ENCODE peak calls at places on chromosome 10, in seven cellular contexts. T, Y, M, K, Q, A and L are unnamed samples.
A peak's percentile ranks its signal among the peaks of the same experiment; 100 is the strongest.

GRCh38 chr10:28807760-28808613 is 130.7 kb downstream of the BAMBI start:
- DNase-seq in T (no peak), Y (no peak), M (no peak), K (no peak), Q (peak; percentile 32), A (no peak), L (peak; percentile 25)

GRCh38 chr10:49139000-49139865 is 5.4 kb upstream of the FAM170B start:
- DNase-seq in T (no peak), Y (no peak), M (no peak), K (no peak), Q (peak; percentile 83), A (no peak), L (no peak)

GRCh38 chr10:117421985-117422384 is 46.7 kb upstream of the PDZD8 start:
- DNase-seq in T (no peak), Y (no peak), M (no peak), K (no peak), Q (no peak), A (no peak), L (no peak)

GRCh38 chr10:27192284-27192683 is 37.1 kb downstream of the MASTL start:
- DNase-seq in T (peak; percentile 54), Y (no peak), M (no peak), K (no peak), Q (peak; percentile 94), A (no peak), L (no peak)

GRCh38 chr10:77350711-77351119 is 286.9 kb downstream of the KCNMA1 start:
- DNase-seq in T (peak; percentile 100), Y (no peak), M (no peak), K (no peak), Q (peak; percentile 100), A (peak; percentile 43), L (no peak)

GRCh38 chr10:84825330-84825729 is 496.9 kb downstream of the CCSER2 start:
- DNase-seq in T (peak; percentile 27), Y (no peak), M (no peak), K (no peak), Q (peak; percentile 90), A (no peak), L (no peak)

GRCh38 chr10:89805599-89806013 is 104.2 kb downstream of the KIF20B start:
- DNase-seq in T (no peak), Y (no peak), M (no peak), K (no peak), Q (no peak), A (no peak), L (no peak)

GRCh38 chr10:123675811-123676210 is 9.7 kb downstream of the GPR26 start:
- DNase-seq in T (no peak), Y (no peak), M (no peak), K (peak; percentile 38), Q (no peak), A (no peak), L (no peak)

GRCh38 chr10:11875499-11876281 is 52.5 kb downstream of the PROSER2 start:
- DNase-seq in T (peak; percentile 95), Y (no peak), M (no peak), K (peak; percentile 93), Q (peak; percentile 90), A (peak; percentile 96), L (no peak)

GRCh38 chr10:122849090-122849489 is 3.4 kb upstream of the CUZD1 start:
- DNase-seq in T (no peak), Y (no peak), M (no peak), K (no peak), Q (no peak), A (no peak), L (no peak)

GRCh38 chr10:33094263-33095051 is 136.4 kb upstream of the ITGB1 start:
- DNase-seq in T (no peak), Y (no peak), M (no peak), K (no peak), Q (no peak), A (no peak), L (no peak)

GRCh38 chr10:71396714-71397339 is at the start of gene CDH23:
- DNase-seq in T (no peak), Y (peak; percentile 83), M (peak; percentile 69), K (peak; percentile 74), Q (peak; percentile 10), A (peak; percentile 35), L (peak; percentile 35)

GRCh38 chr10:30088178-30088577 is 28.8 kb upstream of the JCAD start:
- DNase-seq in T (no peak), Y (no peak), M (peak; percentile 18), K (no peak), Q (no peak), A (no peak), L (no peak)

GRCh38 chr10:133166828-133167692 is 7.0 kb downstream of the KNDC1 start:
- DNase-seq in T (no peak), Y (no peak), M (no peak), K (no peak), Q (no peak), A (no peak), L (no peak)

GRCh38 chr10:86899670-86900276 is 57.6 kb downstream of the MMRN2 start:
- DNase-seq in T (peak; percentile 57), Y (peak; percentile 59), M (peak; percentile 56), K (no peak), Q (peak; percentile 58), A (peak; percentile 63), L (peak; percentile 67)

GRCh38 chr10:97914837-97915211 is 65.2 kb downstream of the GOLGA7B start:
- DNase-seq in T (peak; percentile 83), Y (peak; percentile 90), M (peak; percentile 93), K (peak; percentile 90), Q (peak; percentile 27), A (peak; percentile 86), L (peak; percentile 85)
- TF ChIP-seq CTCF in T (peak; percentile 92), Y (peak; percentile 91), M (peak; percentile 86), K (peak; percentile 92), Q (peak; percentile 79), A (peak; percentile 72), L (peak; percentile 87)

GRCh38 chr10:97708976-97709745 is 4.4 kb upstream of the MARVELD1 start:
- DNase-seq in T (no peak), Y (peak; percentile 57), M (peak; percentile 74), K (no peak), Q (peak; percentile 81), A (peak; percentile 72), L (peak; percentile 61)
- TF ChIP-seq CTCF in T (peak; percentile 78), Y (peak; percentile 52), M (peak; percentile 21), K (peak; percentile 69), Q (peak; percentile 73), A (peak; percentile 22), L (peak; percentile 45)

DNA sequence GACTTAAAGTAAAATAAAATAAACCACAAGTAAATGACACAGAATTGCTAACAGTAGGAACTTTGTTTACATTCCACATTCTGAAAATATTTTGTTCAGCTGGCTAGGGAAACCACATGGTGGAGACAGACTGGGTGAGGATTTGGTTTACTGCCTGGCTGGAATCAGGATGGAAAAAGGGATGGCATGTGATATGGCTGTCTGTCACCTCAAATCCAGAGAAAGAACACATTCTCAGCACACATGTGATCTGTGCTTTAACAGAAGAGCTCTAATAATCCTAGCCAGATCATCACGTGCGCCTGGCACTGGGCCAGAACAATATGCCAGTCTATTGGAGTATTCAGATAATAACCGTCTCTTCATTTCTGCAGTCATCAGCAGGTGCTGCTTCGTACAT is 90.9 kb upstream of the PIP4K2A start:
- DNase-seq in T (no peak), Y (no peak), M (no peak), K (no peak), Q (peak; percentile 73), A (no peak), L (no peak)
- TF ChIP-seq CTCF in T (no peak), Y (no peak), M (no peak), K (peak; percentile 13), Q (no peak), A (no peak), L (no peak)

GRCh38 chr10:44039599-44039998 is 345.3 kb downstream of the CXCL12 start:
- DNase-seq in T (no peak), Y (no peak), M (no peak), K (no peak), Q (peak; percentile 86), A (no peak), L (no peak)
- TF ChIP-seq CTCF in T (no peak), Y (no peak), M (no peak), K (no peak), Q (no peak), A (no peak), L (no peak)